ENCODE peak calls at places on chromosome 5, in eight cellular contexts. D is tibial nerve; L is NCI-H1092 treated with DMSO at 0.1 percent for 48 hours; W is epithelial cell of esophagus; A is cerebellar nuclear complex; S is CD4-positive, alpha-beta T cell; X is RWPE2; J is Caki2. V is an unnamed sample.

GRCh38 chr5:151523335-151523734 is 67.8 kb downstream of the FAT2 start:
- DNase-seq in D (no peak), L (peak), W (peak), A (peak), S (no peak), X (no peak), J (peak), V (peak)

GRCh38 chr5:155050384-155051019 is 36.9 kb downstream of the KIF4B start:
- DNase-seq in D (no peak), L (no peak), W (no peak), A (no peak), S (no peak), X (no peak), J (no peak), V (no peak)

GRCh38 chr5:173714551-173715428 is 98.3 kb upstream of the BOD1 start:
- DNase-seq in D (no peak), L (no peak), W (peak), A (no peak), S (no peak), X (no peak), J (no peak), V (peak)

GRCh38 chr5:29588276-29588675 is 1605.2 kb upstream of the CDH6 start:
- DNase-seq in D (no peak), L (no peak), W (peak), A (no peak), S (no peak), X (no peak), J (no peak), V (no peak)

GRCh38 chr5:177524941-177525655 is 8.3 kb upstream of the DDX41 start:
- DNase-seq in D (no peak), L (no peak), W (no peak), A (no peak), S (no peak), X (peak), J (no peak), V (no peak)

GRCh38 chr5:57778528-57779175 is 296.0 kb upstream of the ACTBL2 start:
- DNase-seq in D (no peak), L (no peak), W (no peak), A (no peak), S (no peak), X (no peak), J (peak), V (no peak)

GRCh38 chr5:60636001-60636400 is 64.0 kb downstream of the DEPDC1B start:
- DNase-seq in D (no peak), L (no peak), W (no peak), A (no peak), S (no peak), X (no peak), J (no peak), V (no peak)

GRCh38 chr5:174371600-174372094 is 326.1 kb downstream of the NSG2 start:
- DNase-seq in D (no peak), L (no peak), W (no peak), A (no peak), S (no peak), X (no peak), J (peak), V (peak)

GRCh38 chr5:175107028-175107588 is 336.9 kb downstream of the DRD1 start:
- DNase-seq in D (no peak), L (no peak), W (no peak), A (no peak), S (no peak), X (no peak), J (no peak), V (no peak)

GRCh38 chr5:152177626-152178349 is 227.3 kb downstream of the NMUR2 start:
- DNase-seq in D (no peak), L (no peak), W (no peak), A (no peak), S (no peak), X (no peak), J (no peak), V (no peak)

GRCh38 chr5:36152324-36153298 is 700 bp downstream of the SKP2 start:
- DNase-seq in D (no peak), L (peak), W (peak), A (no peak), S (no peak), X (no peak), J (peak), V (no peak)

GRCh38 chr5:8333977-8334376 is 465.0 kb downstream of the MTRR start:
- DNase-seq in D (no peak), L (no peak), W (no peak), A (no peak), S (no peak), X (no peak), J (no peak), V (no peak)

GRCh38 chr5:145072880-145073279 is 762.3 kb downstream of the PRELID2 start:
- DNase-seq in D (no peak), L (no peak), W (no peak), A (no peak), S (no peak), X (no peak), J (peak), V (peak)

GRCh38 chr5:82332064-82332855 is 54.1 kb upstream of the RPS23 start:
- DNase-seq in D (no peak), L (no peak), W (no peak), A (no peak), S (no peak), X (no peak), J (no peak), V (no peak)

GRCh38 chr5:32780508-32780919 is 69.4 kb downstream of the NPR3 start:
- DNase-seq in D (no peak), L (no peak), W (no peak), A (no peak), S (no peak), X (no peak), J (peak), V (peak)

GRCh38 chr5:65791721-65792698 is 70.0 kb downstream of the NLN start:
- DNase-seq in D (no peak), L (no peak), W (no peak), A (no peak), S (no peak), X (no peak), J (no peak), V (peak)

GRCh38 chr5:175895701-175896102 is 24.3 kb downstream of the CPLX2 start:
- DNase-seq in D (no peak), L (no peak), W (peak), A (no peak), S (no peak), X (no peak), J (no peak), V (no peak)

GRCh38 chr5:57828221-57828620 is 345.6 kb upstream of the ACTBL2 start:
- DNase-seq in D (no peak), L (no peak), W (no peak), A (no peak), S (no peak), X (no peak), J (no peak), V (no peak)

GRCh38 chr5:158484968-158485367 is 614.7 kb downstream of the EBF1 start:
- DNase-seq in D (no peak), L (no peak), W (no peak), A (no peak), S (no peak), X (no peak), J (no peak), V (no peak)

GRCh38 chr5:51988561-51988960 is 605.3 kb downstream of the ISL1 start:
- DNase-seq in D (no peak), L (no peak), W (no peak), A (no peak), S (no peak), X (no peak), J (no peak), V (no peak)

GRCh38 chr5:139181835-139182452 is 16.2 kb downstream of the SIL1 start:
- DNase-seq in D (no peak), L (no peak), W (peak), A (no peak), S (no peak), X (no peak), J (peak), V (peak)

GRCh38 chr5:1445313-1445894 is at the start of gene SLC6A3:
- DNase-seq in D (no peak), L (peak), W (peak), A (no peak), S (peak), X (peak), J (no peak), V (no peak)

GRCh38 chr5:79802995-79803394 is 113.4 kb downstream of the CMYA5 start:
- DNase-seq in D (no peak), L (no peak), W (no peak), A (no peak), S (no peak), X (no peak), J (no peak), V (no peak)

GRCh38 chr5:139641116-139642080 is 6.8 kb upstream of the CXXC5 start:
- DNase-seq in D (no peak), L (no peak), W (no peak), A (no peak), S (peak), X (no peak), J (no peak), V (no peak)

GRCh38 chr5:139646912-139647391 is 1.2 kb upstream of the CXXC5 start:
- DNase-seq in D (no peak), L (no peak), W (no peak), A (no peak), S (no peak), X (no peak), J (no peak), V (no peak)

GRCh38 chr5:161105563-161105962 is 253.6 kb upstream of the ATP10B start:
- DNase-seq in D (no peak), L (no peak), W (no peak), A (no peak), S (no peak), X (no peak), J (no peak), V (peak)

GRCh38 chr5:76819851-76820280 is 1.0 kb downstream of the F2RL1 start:
- DNase-seq in D (no peak), L (no peak), W (no peak), A (no peak), S (no peak), X (no peak), J (no peak), V (no peak)

GRCh38 chr5:158013303-158013702 is 154.4 kb upstream of the CLINT1 start:
- DNase-seq in D (no peak), L (no peak), W (no peak), A (no peak), S (no peak), X (no peak), J (no peak), V (no peak)

GRCh38 chr5:73552642-73553041 is 12.8 kb downstream of the ANKRA2 start:
- DNase-seq in D (no peak), L (no peak), W (peak), A (no peak), S (no peak), X (no peak), J (no peak), V (no peak)

GRCh38 chr5:160894-161540 is 30.3 kb upstream of the LRRC14B start:
- DNase-seq in D (no peak), L (no peak), W (no peak), A (no peak), S (peak), X (no peak), J (no peak), V (no peak)

GRCh38 chr5:115184780-115185179 is 15.1 kb upstream of the TRIM36 start:
- DNase-seq in D (no peak), L (no peak), W (peak), A (no peak), S (no peak), X (no peak), J (no peak), V (no peak)

V was measured in astrocyte of the spinal cord.